ENCODE peak calls at places on chromosome 14, in six cellular contexts. U is IMR-90, A is H1, Y is mesendoderm, M is neuronal stem cell, F is mesenchymal stem cell. L is an unnamed sample.

GRCh38 chr14:22570132-22570949 is 18.7 kb downstream of the DAD1 start:
- DNase-seq in Y (peak; percentile 98), A (peak; percentile 79), F (peak; percentile 80), U (peak; percentile 82), M (peak; percentile 91), L (peak; percentile 90)

GRCh38 chr14:36720657-36721056 is 59.0 kb downstream of the PAX9 start:
- DNase-seq in A (no peak), U (no peak), Y (peak; percentile 91), F (no peak), M (no peak), L (no peak)

GRCh38 chr14:77761205-77761931 is 412 bp upstream of the SNW1 start:
- DNase-seq in U (peak; percentile 36), M (no peak), A (no peak), Y (peak; percentile 78), F (peak; percentile 53), L (peak; percentile 64)

GRCh38 chr14:67428501-67429031 is 16.6 kb upstream of the PLEK2 start:
- DNase-seq in A (no peak), F (peak; percentile 57), M (no peak), U (peak; percentile 75), Y (peak; percentile 88), L (peak; percentile 50)

GRCh38 chr14:103074699-103075341 is 9.2 kb upstream of the LBHD2 start:
- DNase-seq in Y (no peak), M (no peak), F (no peak), U (no peak), A (no peak), L (peak; percentile 69)

GRCh38 chr14:54338696-54339317 is 58.0 kb upstream of the CDKN3 start:
- DNase-seq in M (no peak), U (peak; percentile 57), A (no peak), F (peak; percentile 64), Y (peak; percentile 89), L (no peak)

GRCh38 chr14:81042431-81042830 is 87.0 kb downstream of the TSHR start:
- DNase-seq in M (no peak), U (no peak), F (no peak), Y (no peak), A (no peak), L (no peak)

GRCh38 chr14:34039428-34040047 is 88.7 kb upstream of the EGLN3 start:
- DNase-seq in M (no peak), Y (no peak), A (no peak), F (no peak), U (no peak), L (no peak)

GRCh38 chr14:69004731-69005431 is 25.8 kb upstream of the ACTN1 start:
- DNase-seq in M (no peak), A (no peak), Y (peak; percentile 66), F (no peak), U (peak; percentile 43), L (no peak)

GRCh38 chr14:24441904-24442239 is 704 bp downstream of the SDR39U1 start:
- DNase-seq in U (peak; percentile 52), M (no peak), Y (no peak), F (no peak), A (no peak), L (no peak)

DNA sequence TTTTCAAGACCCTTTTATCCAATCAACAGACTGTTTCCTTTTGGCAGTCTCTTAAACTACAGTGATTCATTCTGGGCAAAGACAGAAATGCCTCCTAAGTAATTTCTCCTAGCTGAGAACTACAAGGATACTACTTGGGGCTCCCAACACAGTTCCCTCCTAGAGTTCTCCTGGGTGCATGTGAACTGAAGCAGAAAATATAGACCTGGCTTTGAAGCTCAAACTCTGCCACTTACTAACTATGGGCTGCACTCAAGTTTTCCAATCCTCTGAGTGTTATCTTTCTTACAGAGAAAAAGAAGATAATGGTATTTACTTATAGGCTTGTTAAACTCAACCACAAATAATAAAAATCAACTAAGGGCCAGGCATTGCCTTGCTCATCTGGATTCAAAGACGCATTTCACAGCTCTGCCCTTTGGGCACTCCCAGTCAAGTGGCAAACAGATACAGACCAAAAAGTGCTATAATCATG is 97.6 kb downstream of the EFCAB11 start:
- DNase-seq in A (peak; percentile 24), U (peak; percentile 51), M (no peak), F (peak; percentile 9), Y (no peak), L (no peak)
- H2BK15ac ChIP-seq in A (no peak overlapping the region), U (peak overlapping the region; percentile 82), M (no peak overlapping the region), F (no peak overlapping the region), Y (no peak overlapping the region), L (no peak overlapping the region)

DNA sequence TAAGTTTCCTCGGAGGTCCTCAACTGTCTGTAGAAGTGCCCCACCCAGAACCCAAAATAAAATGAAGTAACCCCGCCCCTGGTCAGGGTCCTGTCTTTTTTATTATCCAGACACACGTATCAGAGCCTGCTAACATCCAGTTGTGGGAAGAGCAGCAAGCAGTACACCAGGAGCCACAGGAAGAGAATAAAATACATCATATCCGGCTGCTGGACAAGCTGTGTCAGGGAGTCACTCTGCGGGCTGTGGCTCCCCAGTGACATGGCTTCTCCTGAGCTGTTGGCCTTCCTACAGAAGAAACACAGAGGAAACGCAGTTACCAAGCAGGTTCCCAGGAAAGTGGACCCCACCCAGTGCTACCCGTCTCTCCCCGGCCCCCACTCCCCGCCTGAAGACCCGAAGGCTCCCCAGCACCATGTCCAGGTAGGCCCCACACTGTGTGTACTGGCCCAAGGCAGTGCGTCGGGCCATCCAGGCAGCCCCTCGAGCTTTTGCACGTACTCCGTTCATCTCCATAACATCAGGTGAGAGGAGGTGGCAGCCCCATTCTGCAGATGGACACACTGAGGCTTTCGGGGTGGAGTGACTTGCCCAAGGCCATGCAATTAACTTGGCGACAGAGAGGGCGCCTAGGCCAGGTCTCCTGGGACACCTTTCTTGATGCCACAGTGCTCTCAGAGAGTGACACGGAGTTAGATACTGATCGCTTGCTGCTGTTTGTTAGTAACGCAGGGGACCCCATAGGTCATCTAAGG is 34.3 kb upstream of the DICER1 start:
- DNase-seq in M (no peak), F (no peak), A (no peak), U (no peak), Y (no peak), L (no peak)
- H2BK15ac ChIP-seq in M (peak overlapping the region; percentile 30), F (no peak overlapping the region), A (no peak overlapping the region), U (no peak overlapping the region), Y (no peak overlapping the region), L (no peak overlapping the region)

GRCh38 chr14:74042296-74042695 is 23.1 kb downstream of the BBOF1 start:
- DNase-seq in M (no peak), F (no peak), A (no peak), Y (no peak), U (no peak), L (no peak)
- H2BK15ac ChIP-seq in M (no peak overlapping the region), F (no peak overlapping the region), A (no peak overlapping the region), Y (no peak overlapping the region), U (no peak overlapping the region), L (no peak overlapping the region)

DNA sequence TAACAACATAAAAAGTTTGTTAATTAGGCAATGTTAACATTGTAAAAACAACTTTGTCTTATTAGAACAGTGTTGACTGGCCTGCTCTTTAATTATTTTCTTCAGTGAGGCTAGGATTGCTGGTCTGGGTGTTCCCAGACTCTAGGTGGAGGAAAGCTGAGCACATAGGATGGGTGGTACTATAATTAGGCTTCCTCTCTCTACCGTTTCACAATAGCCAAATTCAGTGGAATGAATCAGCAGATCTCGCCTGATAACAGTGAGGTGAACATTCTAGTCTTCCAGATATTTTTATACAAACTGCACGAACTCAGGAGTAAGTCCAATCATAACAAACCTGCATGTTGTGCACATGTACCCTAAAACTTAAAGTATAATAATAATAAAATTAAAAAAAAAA is 11.9 kb downstream of the PTGDR start:
- DNase-seq in A (no peak), F (peak; percentile 39), Y (peak; percentile 37), M (no peak), U (peak; percentile 69), L (no peak)
- H2BK15ac ChIP-seq in A (no peak overlapping the region), F (no peak overlapping the region), Y (no peak overlapping the region), M (no peak overlapping the region), U (no peak overlapping the region), L (no peak overlapping the region)

DNA sequence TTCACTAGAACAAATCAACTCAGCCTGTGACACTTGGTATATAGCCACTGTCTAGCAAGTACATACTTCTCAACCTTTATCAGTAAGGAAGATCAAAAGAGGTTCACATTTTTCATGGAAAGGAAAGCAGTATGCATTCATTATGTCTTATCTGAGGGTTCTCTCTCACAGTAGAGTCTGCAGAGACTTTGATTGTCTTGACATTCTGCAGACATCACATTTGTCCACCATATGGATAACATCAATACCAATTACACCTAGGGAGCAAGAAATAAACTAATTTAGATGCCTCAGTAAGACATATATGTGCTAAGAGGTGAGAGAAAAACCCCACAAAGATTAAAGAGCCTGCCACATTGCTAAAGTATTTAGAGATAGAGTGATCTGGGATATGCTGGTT is 110.8 kb upstream of the SLC35F4 start:
- DNase-seq in Y (no peak), F (no peak), U (no peak), A (no peak), M (no peak), L (no peak)
- H2BK15ac ChIP-seq in Y (no peak overlapping the region), F (no peak overlapping the region), U (no peak overlapping the region), A (no peak overlapping the region), M (no peak overlapping the region), L (no peak overlapping the region)

DNA sequence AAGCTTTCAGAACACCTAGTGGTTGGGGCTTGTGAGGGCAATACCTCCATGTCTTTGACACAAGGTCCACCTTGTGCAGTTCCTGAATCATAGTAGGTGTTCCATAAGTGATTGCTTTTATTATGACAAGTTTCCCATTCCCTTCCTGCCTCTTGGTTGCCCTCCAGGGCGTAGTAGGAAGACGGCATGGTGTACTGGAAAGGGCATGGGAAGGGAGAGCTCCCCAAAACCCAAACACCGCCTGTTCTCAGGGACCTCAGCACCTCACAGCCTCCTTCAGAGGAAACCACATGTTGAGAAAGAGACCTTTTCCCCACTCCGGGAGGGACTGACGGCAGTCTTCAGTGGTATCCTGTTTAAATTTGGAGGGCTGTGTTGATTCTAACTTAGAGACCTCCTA is 21.1 kb downstream of the EVL start:
- DNase-seq in U (no peak), M (no peak), F (no peak), A (no peak), Y (no peak), L (no peak)
- H2BK15ac ChIP-seq in U (no peak overlapping the region), M (no peak overlapping the region), F (no peak overlapping the region), A (no peak overlapping the region), Y (no peak overlapping the region), L (no peak overlapping the region)

DNA sequence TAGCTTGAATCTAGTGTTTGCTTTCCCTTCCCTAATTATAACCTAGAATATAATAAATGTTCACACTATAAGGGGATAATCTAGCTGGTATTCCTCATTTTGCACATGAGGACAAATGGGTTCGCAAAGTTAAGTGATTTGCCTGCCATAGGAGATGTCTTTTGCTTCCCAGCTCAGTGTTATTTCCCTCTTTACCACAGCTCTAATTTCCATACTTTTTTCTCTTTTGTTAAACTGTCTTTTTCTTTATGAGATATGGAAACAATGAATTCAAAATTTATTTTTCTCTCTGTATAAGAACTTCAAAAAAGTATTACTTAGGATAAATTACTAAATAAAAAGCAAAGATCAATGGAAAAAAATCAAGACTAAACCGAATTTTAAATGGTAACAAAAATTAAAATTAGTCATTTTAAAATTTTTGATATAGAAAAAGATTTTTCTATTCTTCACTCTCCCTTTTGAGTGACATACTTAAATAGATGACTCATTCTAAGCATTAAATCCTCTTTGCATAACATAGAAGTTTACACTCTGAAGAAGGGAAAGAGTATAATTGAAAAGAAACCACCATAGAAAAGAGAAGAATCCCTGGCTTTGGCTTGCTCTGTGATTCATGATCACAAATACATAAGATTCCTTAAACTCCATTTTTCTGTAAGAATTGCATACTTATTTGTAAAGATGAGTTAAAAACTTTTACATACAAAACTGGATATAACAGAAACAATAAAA is 97.3 kb downstream of the INSM2 start:
- DNase-seq in Y (no peak), F (no peak), M (no peak), U (peak; percentile 2), A (no peak), L (no peak)
- H2BK15ac ChIP-seq in Y (no peak overlapping the region), F (no peak overlapping the region), M (no peak overlapping the region), U (no peak overlapping the region), A (no peak overlapping the region), L (no peak overlapping the region)